ENCODE peak calls at places on chromosome 5, in six cellular contexts. E, Y, S, N, R and J are unnamed samples.

GRCh38 chr5:44881266-44881665 is 72.5 kb downstream of the MRPS30 start:
- DNase-seq in R (no peak), Y (no peak), N (no peak), E (no peak), S (no peak), J (no peak)

GRCh38 chr5:125093776-125094175 is 347.3 kb upstream of the ZNF608 start:
- DNase-seq in R (peak; percentile 92), N (peak; percentile 90), Y (no peak), S (peak; percentile 85), E (peak; percentile 72), J (peak; percentile 18)

GRCh38 chr5:123610665-123611406 is 98.9 kb downstream of the CSNK1G3 start:
- DNase-seq in R (peak; percentile 74), Y (peak; percentile 67), N (peak; percentile 46), S (peak; percentile 42), E (peak; percentile 68), J (peak; percentile 65)

GRCh38 chr5:150670275-150670960 is 9.4 kb downstream of the MYOZ3 start:
- DNase-seq in R (no peak), Y (no peak), S (no peak), N (no peak), E (no peak), J (no peak)

GRCh38 chr5:53819482-53819881 is 259.0 kb downstream of the NDUFS4 start:
- DNase-seq in N (no peak), R (no peak), E (no peak), Y (no peak), S (no peak), J (no peak)

GRCh38 chr5:32710859-32711692 is at the start of gene NPR3:
- DNase-seq in Y (peak; percentile 40), N (no peak), R (peak; percentile 89), S (no peak), E (peak; percentile 20), J (peak; percentile 49)

GRCh38 chr5:110908848-110909247 is 162.7 kb upstream of the TSLP start:
- DNase-seq in S (no peak), E (peak; percentile 31), Y (no peak), R (no peak), N (no peak), J (no peak)

GRCh38 chr5:82349651-82350050 is 71.5 kb upstream of the RPS23 start:
- DNase-seq in R (peak; percentile 72), S (no peak), E (peak; percentile 28), N (no peak), Y (peak; percentile 32), J (peak; percentile 57)

GRCh38 chr5:4258170-4258569 is 662.5 kb downstream of the IRX1 start:
- DNase-seq in R (no peak), S (peak; percentile 86), Y (no peak), E (no peak), N (no peak), J (no peak)

GRCh38 chr5:4252322-4252721 is 656.7 kb downstream of the IRX1 start:
- DNase-seq in R (no peak), Y (no peak), S (no peak), E (no peak), N (no peak), J (no peak)

GRCh38 chr5:4255441-4255840 is 659.8 kb downstream of the IRX1 start:
- DNase-seq in E (no peak), Y (peak; percentile 16), S (no peak), R (no peak), N (no peak), J (no peak)

GRCh38 chr5:4250254-4250653 is 654.6 kb downstream of the IRX1 start:
- DNase-seq in Y (no peak), R (no peak), S (no peak), N (no peak), E (no peak), J (no peak)

DNA sequence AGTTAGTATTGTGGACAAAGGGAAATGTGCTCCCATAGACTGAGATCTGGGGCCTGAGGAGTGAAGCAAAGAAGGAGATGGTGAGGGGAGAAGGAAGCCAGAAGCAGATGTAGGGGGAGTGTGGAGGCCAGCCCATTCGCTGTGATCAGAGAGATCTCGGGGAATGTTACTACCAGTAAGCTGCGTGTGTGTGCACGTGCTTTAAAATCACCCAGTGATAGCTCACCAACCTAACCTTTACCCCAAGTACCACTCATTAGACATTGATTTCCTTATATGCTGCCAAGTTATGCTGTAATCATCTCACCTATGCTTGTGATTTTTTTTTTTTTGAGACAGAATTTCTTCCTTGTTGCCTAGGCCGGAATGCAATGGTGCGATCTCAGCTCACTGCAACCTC is 659.1 kb downstream of the IRX1 start:
- DNase-seq in E (no peak), S (no peak), N (no peak), Y (no peak), R (no peak), J (no peak)
- H3K9me3 ChIP-seq in E (peaks cover 8% of the 10 kb centered on the region), S (no peaks in the 10 kb centered on the region), N (no peaks in the 10 kb centered on the region), Y (no peaks in the 10 kb centered on the region), R (no peaks in the 10 kb centered on the region), J (peaks cover 31% of the 10 kb centered on the region)

GRCh38 chr5:55232194-55232984 is 1.0 kb downstream of the CCNO start:
- DNase-seq in S (peak; percentile 77), E (peak; percentile 61), Y (peak; percentile 23), R (peak; percentile 59), N (no peak), J (peak; percentile 52)
- TF ChIP-seq EZH2 in S (no peak), E (no peak), Y (peak; percentile 56), R (peak; percentile 61), N (peak; percentile 82), J (no peak)

GRCh38 chr5:14667770-14668169 is 3.3 kb downstream of the OTULIN start:
- DNase-seq in S (no peak), E (no peak), R (no peak), N (no peak), Y (no peak), J (no peak)
- H3K9me3 ChIP-seq in S (no peaks in the 10 kb centered on the region), E (no peaks in the 10 kb centered on the region), R (no peaks in the 10 kb centered on the region), N (no peaks in the 10 kb centered on the region), Y (no peaks in the 10 kb centered on the region), J (no peaks in the 10 kb centered on the region)

GRCh38 chr5:320524-321232 is 836 bp upstream of the AHRR start:
- DNase-seq in S (no peak), Y (no peak), R (no peak), N (no peak), E (no peak), J (no peak)
- TF ChIP-seq EZH2 in S (peak; percentile 33), Y (peak; percentile 63), R (no peak), N (peak; percentile 62), E (no peak), J (peak; percentile 15)